ENCODE peak calls at places on chromosomes 3 and 15, in seven cellular contexts. B, H, E, Y, O, K and A are unnamed samples.

GRCh38 chr3:98333989-98334606 is 19.6 kb upstream of the OR5K4 start:
- DNase-seq in H (no peak), K (no peak), Y (no peak), B (no peak), O (no peak), E (no peak), A (peak; percentile 50)

GRCh38 chr3:70919091-70919490 is 606.7 kb upstream of the MDFIC2 start:
- DNase-seq in E (no peak), B (no peak), H (no peak), O (no peak), K (no peak), Y (no peak), A (no peak)

GRCh38 chr3:196569003-196569516 is 600 bp downstream of the FBXO45 start:
- DNase-seq in E (peak; percentile 45), H (peak; percentile 74), B (peak; percentile 65), K (peak; percentile 57), Y (peak; percentile 83), O (peak; percentile 55), A (peak; percentile 85)

GRCh38 chr3:180417241-180417640 is 184.7 kb upstream of the TTC14 start:
- DNase-seq in K (no peak), B (no peak), H (no peak), O (no peak), E (no peak), Y (no peak), A (no peak)

GRCh38 chr3:161420746-161421145 is 49.4 kb upstream of the SPTSSB start:
- DNase-seq in E (no peak), K (peak; percentile 71), O (no peak), H (no peak), B (no peak), Y (peak; percentile 79), A (no peak)

GRCh38 chr3:149489060-149489690 is 14.7 kb downstream of the TM4SF4 start:
- DNase-seq in O (no peak), K (peak; percentile 52), E (no peak), Y (peak; percentile 67), H (no peak), B (no peak), A (peak; percentile 52)

GRCh38 chr3:1529666-1530065 is 436.8 kb downstream of the CNTN6 start:
- DNase-seq in B (no peak), O (no peak), E (no peak), H (no peak), Y (no peak), K (no peak), A (no peak)

GRCh38 chr15:39315200-39315599 is 265.7 kb upstream of the THBS1 start:
- DNase-seq in K (no peak), Y (no peak), B (no peak), O (no peak), H (no peak), E (no peak), A (no peak)

GRCh38 chr3:6108957-6109356 is 752.0 kb upstream of the GRM7 start:
- DNase-seq in H (no peak), K (no peak), B (no peak), O (no peak), E (no peak), Y (no peak), A (no peak)

GRCh38 chr3:184677344-184678316 is 34.2 kb downstream of the MAGEF1 start:
- DNase-seq in O (no peak), B (no peak), E (no peak), Y (peak; percentile 65), H (no peak), K (no peak), A (no peak)

GRCh38 chr3:183213941-183214612 is 39.0 kb upstream of the B3GNT5 start:
- DNase-seq in Y (no peak), K (no peak), B (no peak), H (no peak), E (no peak), O (no peak), A (peak; percentile 84)

GRCh38 chr3:53716998-53717397 is 129.2 kb downstream of the CHDH start:
- DNase-seq in K (no peak), H (no peak), E (no peak), B (no peak), Y (peak; percentile 39), O (no peak), A (no peak)

GRCh38 chr3:171811913-171812321 is 1.6 kb upstream of the PLD1 start:
- DNase-seq in E (no peak), O (no peak), K (no peak), H (no peak), B (no peak), Y (no peak), A (no peak)

GRCh38 chr15:56844463-56844862 is 74.0 kb upstream of the TCF12 start:
- DNase-seq in K (no peak), B (no peak), Y (no peak), O (no peak), H (no peak), E (no peak), A (no peak)

GRCh38 chr15:71055461-71055860 is 59.8 kb upstream of the THSD4 start:
- DNase-seq in E (no peak), Y (no peak), O (no peak), H (no peak), B (no peak), K (no peak), A (no peak)

GRCh38 chr3:188916934-188917391 is 254.8 kb upstream of the TPRG1 start:
- DNase-seq in O (peak; percentile 23), B (no peak), Y (no peak), H (no peak), E (no peak), K (no peak), A (no peak)

GRCh38 chr3:161695811-161696210 is 199.2 kb downstream of the OTOL1 start:
- DNase-seq in B (no peak), H (no peak), Y (no peak), O (no peak), K (no peak), E (no peak), A (no peak)

GRCh38 chr3:12870942-12871341 is 29.6 kb upstream of the RPL32 start:
- DNase-seq in B (no peak), Y (no peak), O (no peak), K (no peak), H (peak; percentile 48), E (no peak), A (peak; percentile 73)

GRCh38 chr3:130991126-130991525 is 35.5 kb downstream of the ASTE1 start:
- DNase-seq in H (no peak), E (no peak), B (no peak), Y (no peak), O (no peak), K (no peak), A (no peak)

GRCh38 chr15:71071529-71071928 is 43.7 kb upstream of the THSD4 start:
- DNase-seq in E (no peak), H (no peak), O (no peak), K (no peak), B (no peak), Y (no peak), A (no peak)

GRCh38 chr15:25175789-25176615 is 221.2 kb downstream of the SNRPN start:
- DNase-seq in B (no peak), E (peak; percentile 10), K (peak; percentile 17), O (peak; percentile 1), H (no peak), Y (peak; percentile 17), A (no peak)

GRCh38 chr3:130850044-130850797 is 43.7 kb upstream of the ATP2C1 start:
- DNase-seq in O (peak; percentile 33), H (peak; percentile 97), Y (no peak), K (no peak), E (no peak), B (no peak), A (no peak)

GRCh38 chr15:99961011-99961441 is 227.8 kb upstream of the LYSMD4 start:
- DNase-seq in E (peak; percentile 19), Y (peak; percentile 85), H (no peak), B (peak; percentile 77), O (no peak), K (peak; percentile 72), A (peak; percentile 63)

GRCh38 chr15:51577907-51578306 is 44.7 kb downstream of the DMXL2 start:
- DNase-seq in B (no peak), Y (no peak), K (no peak), E (no peak), H (no peak), O (no peak), A (no peak)
- H3K4me1 ChIP-seq in B (no peaks in the 10 kb centered on the region), Y (no peaks in the 10 kb centered on the region), K (no peaks in the 10 kb centered on the region), E (no peaks in the 10 kb centered on the region), H (no peaks in the 10 kb centered on the region), O (no peaks in the 10 kb centered on the region), A (no peaks in the 10 kb centered on the region)

DNA sequence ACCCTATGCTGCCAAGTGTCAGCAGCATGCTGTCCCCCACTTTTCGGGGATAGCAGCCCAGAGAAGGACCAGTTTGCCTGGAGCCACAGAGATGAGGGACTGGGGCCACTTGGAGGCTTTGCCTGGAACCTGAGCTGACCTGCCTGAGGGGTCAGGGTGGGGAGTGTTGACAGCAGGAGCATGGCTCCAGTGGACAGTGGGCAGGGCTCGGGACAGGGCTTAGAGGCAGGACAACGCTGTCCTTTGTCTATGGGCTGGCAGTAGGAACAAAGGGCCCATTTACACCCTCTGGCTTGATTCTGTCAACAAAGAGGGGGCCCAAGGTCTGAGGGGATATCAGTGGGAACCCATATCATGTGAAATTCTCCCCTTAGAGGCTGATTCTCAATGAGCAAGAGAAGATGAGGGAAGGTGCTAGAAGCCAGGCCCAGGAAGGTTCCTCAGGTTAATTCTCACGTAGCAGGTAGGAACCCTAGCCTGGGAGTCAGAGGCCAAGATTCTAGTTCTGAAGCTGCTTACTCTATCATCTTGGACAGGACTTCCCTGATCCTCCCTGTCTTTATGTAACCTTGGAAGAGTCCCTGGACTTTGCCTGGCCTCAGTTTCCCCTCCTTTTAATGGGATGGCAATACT is 29.7 kb upstream of the HHATL start:
- DNase-seq in Y (peak; percentile 41), H (no peak), E (no peak), O (no peak), K (peak; percentile 9), B (peak; percentile 7), A (no peak)
- H3K9me3 ChIP-seq in Y (no peaks in the 10 kb centered on the region), H (no peaks in the 10 kb centered on the region), E (no peaks in the 10 kb centered on the region), O (no peaks in the 10 kb centered on the region), K (no peaks in the 10 kb centered on the region), B (no peaks in the 10 kb centered on the region), A (no peaks in the 10 kb centered on the region)

DNA sequence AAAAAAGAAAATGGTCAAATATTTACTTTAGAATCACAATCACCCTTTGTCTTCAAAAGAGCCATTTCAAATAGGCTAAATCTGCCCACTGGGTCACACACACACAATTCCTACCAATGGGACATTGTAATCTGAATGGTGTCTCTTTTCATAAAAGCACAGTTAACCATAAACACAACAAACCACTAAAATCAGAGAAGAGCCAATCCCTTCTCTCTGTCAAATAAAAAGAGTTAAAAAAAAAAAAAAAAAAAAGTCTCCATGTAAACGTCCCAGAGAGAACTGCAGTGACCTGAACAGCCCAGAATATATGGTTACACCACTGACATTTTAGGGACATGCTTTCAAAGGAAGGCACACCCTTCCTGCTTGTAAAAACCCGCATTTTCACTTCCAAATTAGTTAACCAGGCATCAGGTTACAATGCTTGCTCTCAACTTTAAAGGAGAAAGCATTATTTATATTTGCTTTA is 63.7 kb downstream of the PRICKLE2 start:
- DNase-seq in B (no peak), K (no peak), Y (no peak), E (no peak), H (peak; percentile 73), O (no peak), A (no peak)
- H3K9ac ChIP-seq in B (no peak overlapping the region), K (no peak overlapping the region), Y (no peak overlapping the region), E (no peak overlapping the region), H (no peak overlapping the region), O (no peak overlapping the region), A (no peak overlapping the region)

DNA sequence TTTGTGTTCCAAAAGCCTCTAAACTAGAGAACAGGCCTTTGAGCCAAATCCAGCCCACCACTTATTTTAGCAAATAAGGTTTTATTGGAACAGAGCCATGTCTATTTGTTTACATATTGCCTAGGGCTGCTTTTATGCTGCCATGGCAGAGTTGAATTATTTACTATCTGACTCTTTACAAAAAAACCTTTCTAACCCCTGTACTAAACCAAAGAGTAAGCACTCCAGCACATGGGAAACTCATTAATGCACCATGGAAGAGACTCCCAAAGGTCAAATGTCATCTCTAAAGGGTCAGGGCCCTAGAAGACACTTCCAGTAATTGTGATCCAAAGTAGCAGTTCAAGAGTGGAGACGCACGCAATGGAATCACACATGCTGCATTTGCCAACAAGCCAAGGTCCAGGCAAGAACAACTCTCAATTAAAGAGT is 22.3 kb downstream of the OSBPL10 start:
- DNase-seq in Y (no peak), E (no peak), O (no peak), K (no peak), H (no peak), B (peak; percentile 26), A (no peak)
- H3K4me1 ChIP-seq in Y (peaks cover 22% of the 10 kb centered on the region), E (no peaks in the 10 kb centered on the region), O (peaks cover 26% of the 10 kb centered on the region), K (peaks cover 9% of the 10 kb centered on the region), H (peaks cover 25% of the 10 kb centered on the region), B (peaks cover 14% of the 10 kb centered on the region), A (peaks cover 62% of the 10 kb centered on the region)